ENCODE peak calls at places on chromosomes 12 and 14, in six cellular contexts. One of them, this sample, is unnamed.

GRCh38 chr12:105445261-105446015 is 114.9 kb downstream of the C12orf75 start:
- DNase-seq in H9: no peak
- DNase-seq in foreskin fibroblast: peak
- DNase-seq in CD8-positive, alpha-beta T cell: no peak
- DNase-seq in cardiac muscle cell: peak
- DNase-seq in GM13976: no peak
- DNase-seq in this sample: no peak

GRCh38 chr12:79655036-79655435 is 35.7 kb downstream of the PAWR start:
- DNase-seq in H9: no peak
- DNase-seq in foreskin fibroblast: no peak
- DNase-seq in CD8-positive, alpha-beta T cell: no peak
- DNase-seq in cardiac muscle cell: no peak
- DNase-seq in GM13976: no peak
- DNase-seq in this sample: no peak

GRCh38 chr12:102757154-102757873 is 159.7 kb downstream of the PAH start:
- DNase-seq in H9: no peak
- DNase-seq in foreskin fibroblast: peak
- DNase-seq in CD8-positive, alpha-beta T cell: no peak
- DNase-seq in cardiac muscle cell: peak
- DNase-seq in GM13976: no peak
- DNase-seq in this sample: no peak

GRCh38 chr14:93737574-93737973 is 50.7 kb downstream of the PRIMA1 start:
- DNase-seq in H9: no peak
- DNase-seq in foreskin fibroblast: no peak
- DNase-seq in CD8-positive, alpha-beta T cell: no peak
- DNase-seq in cardiac muscle cell: no peak
- DNase-seq in GM13976: no peak
- DNase-seq in this sample: no peak

GRCh38 chr14:21267886-21268611 is 1.2 kb downstream of the HNRNPC start:
- DNase-seq in H9: no peak
- DNase-seq in foreskin fibroblast: no peak
- DNase-seq in CD8-positive, alpha-beta T cell: no peak
- DNase-seq in cardiac muscle cell: peak
- DNase-seq in GM13976: no peak
- DNase-seq in this sample: no peak

GRCh38 chr14:96151242-96151641 is 53.4 kb upstream of the BDKRB2 start:
- DNase-seq in H9: peak
- DNase-seq in foreskin fibroblast: no peak
- DNase-seq in CD8-positive, alpha-beta T cell: peak
- DNase-seq in cardiac muscle cell: no peak
- DNase-seq in GM13976: no peak
- DNase-seq in this sample: no peak

GRCh38 chr14:67965684-67966083 is 146.1 kb downstream of the RAD51B start:
- DNase-seq in H9: no peak
- DNase-seq in foreskin fibroblast: no peak
- DNase-seq in CD8-positive, alpha-beta T cell: no peak
- DNase-seq in cardiac muscle cell: no peak
- DNase-seq in GM13976: no peak
- DNase-seq in this sample: no peak

GRCh38 chr12:118850244-118850825 is 131.0 kb upstream of the SRRM4 start:
- DNase-seq in H9: peak
- DNase-seq in foreskin fibroblast: no peak
- DNase-seq in CD8-positive, alpha-beta T cell: no peak
- DNase-seq in cardiac muscle cell: no peak
- DNase-seq in GM13976: peak
- DNase-seq in this sample: peak

GRCh38 chr12:119631930-119632678 is 35.8 kb upstream of the PRKAB1 start:
- DNase-seq in H9: no peak
- DNase-seq in foreskin fibroblast: peak
- DNase-seq in CD8-positive, alpha-beta T cell: no peak
- DNase-seq in cardiac muscle cell: no peak
- DNase-seq in GM13976: no peak
- DNase-seq in this sample: no peak

GRCh38 chr14:63492391-63492790 is 50.8 kb downstream of the PPP2R5E start:
- DNase-seq in H9: no peak
- DNase-seq in foreskin fibroblast: peak
- DNase-seq in CD8-positive, alpha-beta T cell: no peak
- DNase-seq in cardiac muscle cell: peak
- DNase-seq in GM13976: no peak
- DNase-seq in this sample: no peak

GRCh38 chr12:29768372-29768771 is 15.4 kb downstream of the TMTC1 start:
- DNase-seq in H9: no peak
- DNase-seq in foreskin fibroblast: no peak
- DNase-seq in CD8-positive, alpha-beta T cell: no peak
- DNase-seq in cardiac muscle cell: no peak
- DNase-seq in GM13976: no peak
- DNase-seq in this sample: no peak

GRCh38 chr12:80044694-80045046 is 54.7 kb upstream of the OTOGL start:
- DNase-seq in H9: no peak
- DNase-seq in foreskin fibroblast: peak
- DNase-seq in CD8-positive, alpha-beta T cell: no peak
- DNase-seq in cardiac muscle cell: peak
- DNase-seq in GM13976: no peak
- DNase-seq in this sample: no peak

GRCh38 chr12:30117483-30117882 is 333.7 kb upstream of the TMTC1 start:
- DNase-seq in H9: no peak
- DNase-seq in foreskin fibroblast: no peak
- DNase-seq in CD8-positive, alpha-beta T cell: no peak
- DNase-seq in cardiac muscle cell: no peak
- DNase-seq in GM13976: no peak
- DNase-seq in this sample: no peak

DNA sequence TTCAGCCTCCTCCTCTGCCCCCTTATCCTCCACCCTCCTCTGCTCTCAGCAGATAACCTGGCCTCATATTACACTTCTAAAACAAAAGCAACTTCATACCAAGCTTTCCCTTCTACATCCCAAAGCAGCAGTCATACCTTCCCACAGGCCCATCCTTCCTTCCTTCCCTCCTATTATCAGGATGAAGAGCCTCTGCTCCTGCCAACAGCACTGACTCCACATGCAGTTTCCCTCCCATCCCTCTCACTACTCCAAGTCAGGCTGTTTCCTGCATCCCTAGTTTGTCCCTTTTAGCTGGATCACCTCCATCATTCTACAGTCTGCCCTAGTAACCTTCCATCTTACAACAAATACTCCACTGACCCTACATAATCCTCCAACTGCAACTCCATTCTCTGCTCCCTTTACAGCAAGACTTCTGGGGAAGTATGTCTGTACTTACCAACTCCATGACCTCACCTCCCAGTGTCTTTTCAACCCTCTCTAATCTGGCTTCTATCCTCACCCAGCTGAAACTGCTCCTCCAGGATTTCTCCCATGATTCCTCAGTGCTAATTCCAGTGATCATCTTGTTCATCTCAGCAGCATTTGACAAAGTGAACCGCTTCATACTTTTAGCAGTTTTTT is 4.9 kb upstream of the YEATS4 start:
- DNase-seq in H9: no peak
- DNase-seq in foreskin fibroblast: no peak
- DNase-seq in CD8-positive, alpha-beta T cell: no peak
- DNase-seq in cardiac muscle cell: no peak
- DNase-seq in GM13976: no peak
- DNase-seq in this sample: no peak
- TF ChIP-seq CTCF in H9: no peak
- TF ChIP-seq CTCF in foreskin fibroblast: no peak
- TF ChIP-seq CTCF in CD8-positive, alpha-beta T cell: no peak
- TF ChIP-seq CTCF in cardiac muscle cell: no peak
- TF ChIP-seq CTCF in GM13976: no peak
- TF ChIP-seq CTCF in this sample: no peak

GRCh38 chr12:41264281-41264680 is 76.2 kb downstream of the PDZRN4 start:
- DNase-seq in H9: no peak
- DNase-seq in foreskin fibroblast: no peak
- DNase-seq in CD8-positive, alpha-beta T cell: no peak
- DNase-seq in cardiac muscle cell: peak
- DNase-seq in GM13976: peak
- DNase-seq in this sample: no peak
- TF ChIP-seq CTCF in H9: peak
- TF ChIP-seq CTCF in foreskin fibroblast: peak
- TF ChIP-seq CTCF in CD8-positive, alpha-beta T cell: peak
- TF ChIP-seq CTCF in cardiac muscle cell: peak
- TF ChIP-seq CTCF in GM13976: peak
- TF ChIP-seq CTCF in this sample: peak

GRCh38 chr14:106605548-106606448 is 1079.4 kb downstream of the TMEM121 start:
- DNase-seq in H9: no peak
- DNase-seq in foreskin fibroblast: no peak
- DNase-seq in CD8-positive, alpha-beta T cell: peak
- DNase-seq in cardiac muscle cell: no peak
- DNase-seq in GM13976: peak
- DNase-seq in this sample: no peak
- TF ChIP-seq CTCF in H9: no peak
- TF ChIP-seq CTCF in foreskin fibroblast: no peak
- TF ChIP-seq CTCF in CD8-positive, alpha-beta T cell: peak
- TF ChIP-seq CTCF in cardiac muscle cell: no peak
- TF ChIP-seq CTCF in GM13976: peak
- TF ChIP-seq CTCF in this sample: no peak

DNA sequence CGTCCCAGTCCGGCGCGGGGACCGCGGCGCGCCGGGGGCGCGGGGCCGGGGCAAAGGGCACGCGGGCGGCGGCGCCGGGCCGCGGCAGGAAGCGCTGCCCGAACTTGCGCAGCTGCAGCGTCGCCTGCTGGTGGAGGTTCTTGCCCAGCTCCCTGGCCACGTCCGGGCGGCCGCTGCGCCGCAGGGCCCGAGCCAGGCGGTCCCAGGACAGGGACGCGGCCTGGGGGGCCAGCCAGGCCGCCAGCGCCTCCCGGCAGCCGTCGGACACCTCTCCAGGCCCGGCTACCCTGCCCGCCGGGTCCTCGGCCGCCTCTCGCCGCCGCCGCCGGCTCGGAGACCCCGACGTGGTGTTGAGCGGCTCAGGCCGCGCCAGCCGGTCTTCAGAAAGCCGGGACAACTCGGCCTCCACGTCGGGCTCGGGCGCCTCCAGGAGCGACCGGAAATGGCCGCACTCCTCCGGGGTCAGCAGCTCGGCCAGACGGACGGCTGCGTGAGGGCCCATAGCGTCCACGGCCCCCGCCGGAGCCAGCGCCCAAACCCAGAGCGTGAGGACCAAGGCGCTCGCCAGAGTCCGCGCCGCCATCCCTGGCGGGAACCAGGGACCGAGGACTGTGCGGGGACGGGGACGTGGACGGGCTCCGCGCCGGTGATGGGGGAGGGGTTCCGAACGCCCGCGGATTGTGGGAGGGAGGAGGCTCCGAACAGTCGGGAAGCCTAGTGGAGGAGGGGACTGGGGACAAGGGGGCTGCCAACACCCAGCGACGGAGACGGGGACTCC is 34.0 kb downstream of the FIGNL2 start:
- DNase-seq in H9: peak
- DNase-seq in foreskin fibroblast: peak
- DNase-seq in CD8-positive, alpha-beta T cell: peak
- DNase-seq in cardiac muscle cell: peak
- DNase-seq in GM13976: peak
- DNase-seq in this sample: peak
- TF ChIP-seq CTCF in H9: peak
- TF ChIP-seq CTCF in foreskin fibroblast: peak
- TF ChIP-seq CTCF in CD8-positive, alpha-beta T cell: peak
- TF ChIP-seq CTCF in cardiac muscle cell: peak
- TF ChIP-seq CTCF in GM13976: peak
- TF ChIP-seq CTCF in this sample: peak

GRCh38 chr12:78584695-78585094 is 279.9 kb upstream of the SYT1 start:
- DNase-seq in H9: peak
- DNase-seq in foreskin fibroblast: peak
- DNase-seq in CD8-positive, alpha-beta T cell: no peak
- DNase-seq in cardiac muscle cell: peak
- DNase-seq in GM13976: no peak
- DNase-seq in this sample: peak
- TF ChIP-seq CTCF in H9: peak
- TF ChIP-seq CTCF in foreskin fibroblast: no peak
- TF ChIP-seq CTCF in CD8-positive, alpha-beta T cell: no peak
- TF ChIP-seq CTCF in cardiac muscle cell: peak
- TF ChIP-seq CTCF in GM13976: peak
- TF ChIP-seq CTCF in this sample: peak

DNA sequence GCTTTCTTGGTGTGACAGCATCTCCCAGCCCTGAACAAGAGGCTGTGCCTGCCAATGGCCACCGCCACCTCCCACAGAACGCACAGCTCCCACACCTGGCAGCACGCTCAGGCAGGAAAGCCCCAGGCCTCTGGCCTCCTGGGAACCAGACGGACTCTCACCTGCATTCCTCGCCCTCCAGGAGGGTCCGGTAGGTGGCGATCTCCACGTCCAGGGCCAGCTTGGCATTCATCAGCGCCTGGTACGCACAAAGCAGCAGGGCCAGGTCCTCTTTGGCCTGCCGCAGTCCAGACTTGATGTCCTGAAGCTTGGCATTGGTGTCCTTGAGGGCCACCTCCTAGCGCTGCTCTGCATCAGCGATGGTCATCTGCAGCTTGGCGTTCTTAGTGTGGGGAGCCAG is 12.1 kb upstream of the KRT77 start:
- DNase-seq in H9: peak
- DNase-seq in foreskin fibroblast: no peak
- DNase-seq in CD8-positive, alpha-beta T cell: no peak
- DNase-seq in cardiac muscle cell: no peak
- DNase-seq in GM13976: no peak
- DNase-seq in this sample: peak
- TF ChIP-seq CTCF in H9: peak
- TF ChIP-seq CTCF in foreskin fibroblast: no peak
- TF ChIP-seq CTCF in CD8-positive, alpha-beta T cell: no peak
- TF ChIP-seq CTCF in cardiac muscle cell: no peak
- TF ChIP-seq CTCF in GM13976: no peak
- TF ChIP-seq CTCF in this sample: no peak

DNA sequence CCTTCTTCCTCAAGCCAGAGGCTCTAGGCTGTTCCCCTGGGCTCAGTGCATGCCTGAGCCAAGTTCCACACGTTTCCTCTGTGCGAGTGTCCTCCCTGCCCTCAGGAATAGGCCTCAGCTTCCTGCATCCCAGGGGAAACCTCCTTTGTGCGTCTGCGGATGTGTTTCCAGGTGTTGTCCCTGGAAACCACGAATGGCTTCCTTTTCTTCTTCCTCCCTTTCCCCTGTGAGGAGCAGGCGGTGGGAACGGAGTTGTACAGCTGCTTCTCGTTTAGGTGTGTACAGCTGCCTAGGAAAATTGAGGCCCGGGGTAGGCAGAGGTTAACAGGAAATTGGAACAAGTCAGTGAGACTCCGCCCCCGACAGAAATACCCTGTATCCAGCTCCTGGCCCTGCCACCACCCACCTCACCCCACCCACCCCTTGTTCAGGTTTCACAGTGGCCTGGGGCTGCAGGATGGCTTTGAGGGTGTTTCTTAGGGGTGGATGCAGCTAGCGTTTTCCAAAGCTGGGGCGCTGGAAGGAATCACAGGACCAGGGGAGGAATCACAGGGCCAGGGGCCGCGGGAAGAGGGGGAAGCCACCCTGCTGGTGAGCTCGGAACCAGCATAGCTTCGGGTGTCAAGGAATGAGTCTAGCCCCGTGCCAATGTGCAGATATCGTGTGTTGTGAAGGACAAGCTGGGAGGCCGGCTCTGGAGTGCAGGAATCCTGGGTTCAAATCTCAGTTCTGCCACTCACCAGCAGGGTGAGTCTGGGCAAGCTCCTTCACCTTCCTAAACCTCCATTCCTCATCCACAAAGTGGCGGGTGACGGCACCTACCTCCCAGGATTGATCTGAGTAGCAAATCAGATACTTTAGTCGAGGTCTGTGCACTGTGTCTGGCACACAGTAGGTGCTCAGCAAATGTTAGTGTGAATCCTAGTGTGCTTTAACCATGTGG is 53.8 kb upstream of the RIN3 start:
- DNase-seq in H9: peak
- DNase-seq in foreskin fibroblast: no peak
- DNase-seq in CD8-positive, alpha-beta T cell: peak
- DNase-seq in cardiac muscle cell: peak
- DNase-seq in GM13976: no peak
- DNase-seq in this sample: peak
- TF ChIP-seq CTCF in H9: peak
- TF ChIP-seq CTCF in foreskin fibroblast: no peak
- TF ChIP-seq CTCF in CD8-positive, alpha-beta T cell: no peak
- TF ChIP-seq CTCF in cardiac muscle cell: no peak
- TF ChIP-seq CTCF in GM13976: no peak
- TF ChIP-seq CTCF in this sample: peak

GRCh38 chr12:44015333-44015941 is 179.6 kb downstream of the TMEM117 start:
- DNase-seq in H9: no peak
- DNase-seq in foreskin fibroblast: peak
- DNase-seq in CD8-positive, alpha-beta T cell: no peak
- DNase-seq in cardiac muscle cell: peak
- DNase-seq in GM13976: peak
- DNase-seq in this sample: no peak
- TF ChIP-seq CTCF in H9: peak
- TF ChIP-seq CTCF in foreskin fibroblast: peak
- TF ChIP-seq CTCF in CD8-positive, alpha-beta T cell: peak
- TF ChIP-seq CTCF in cardiac muscle cell: peak
- TF ChIP-seq CTCF in GM13976: peak
- TF ChIP-seq CTCF in this sample: peak